ENCODE peak calls at places on chromosomes 4 and X, in six cellular contexts. T is endothelial cell, Z is lower leg skin, D is WTC11, E is AG04450, O is foreskin keratinocyte. S is an unnamed sample.

GRCh38 chr4:1413221-1413663 is 7.0 kb upstream of the NKX1-1 start:
- DNase-seq in T (no peak), Z (peak; percentile 82), D (no peak), E (no peak), O (no peak), S (no peak)

GRCh38 chr4:164943192-164943591 is 34.3 kb downstream of the TRIM61 start:
- DNase-seq in T (no peak), Z (no peak), D (no peak), E (no peak), O (no peak), S (no peak)

GRCh38 chrX:31223817-31224216 is 152.0 kb upstream of the FTHL17 start:
- DNase-seq in T (no peak), Z (no peak), D (no peak), E (no peak), O (peak; percentile 53), S (peak; percentile 28)

GRCh38 chr4:113031212-113031611 is 18.2 kb upstream of the ANK2 start:
- DNase-seq in T (no peak), Z (no peak), D (no peak), E (no peak), O (no peak), S (no peak)

GRCh38 chr4:137909910-137910309 is 332.2 kb downstream of the SLC7A11 start:
- DNase-seq in T (no peak), Z (no peak), D (peak; percentile 10), E (no peak), O (no peak), S (no peak)

GRCh38 chr4:74230902-74231499 is 73.1 kb downstream of the MTHFD2L start:
- DNase-seq in T (no peak), Z (no peak), D (no peak), E (no peak), O (peak; percentile 47), S (no peak)

GRCh38 chrX:140503714-140504351 is 1.0 kb downstream of the SOX3 start:
- DNase-seq in T (no peak), Z (no peak), D (peak; percentile 40), E (no peak), O (no peak), S (peak; percentile 15)

GRCh38 chrX:41148553-41148952 is 63.3 kb downstream of the USP9X start:
- DNase-seq in T (no peak), Z (no peak), D (no peak), E (peak; percentile 23), O (no peak), S (no peak)

DNA sequence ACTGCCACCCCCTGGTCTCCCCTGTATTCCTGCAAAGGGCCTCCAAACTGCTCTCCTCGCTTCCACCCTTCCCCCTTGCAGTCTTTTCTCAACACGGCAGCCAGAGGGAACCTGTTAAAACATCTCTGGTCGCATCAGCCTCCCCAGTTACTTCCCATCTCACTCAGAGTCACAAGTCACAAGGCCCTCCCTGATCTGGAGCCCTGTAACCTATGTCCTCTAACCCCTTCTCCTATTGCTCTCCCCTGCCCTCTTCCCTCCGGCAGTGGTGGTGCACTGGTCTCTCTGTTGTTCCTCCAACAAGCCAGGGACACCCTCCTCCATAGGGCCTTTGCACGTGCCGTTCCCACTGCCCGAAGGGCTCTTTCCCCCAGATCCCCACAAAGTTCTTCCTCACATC is 73.2 kb downstream of the SH3KBP1 start:
- DNase-seq in T (no peak), Z (no peak), D (peak; percentile 26), E (no peak), O (no peak), S (no peak)
- TF ChIP-seq CTCF in T (no peak), Z (no peak), D (no peak), E (no peak), O (no peak), S (no peak)

GRCh38 chr4:98094118-98094517 is 49.2 kb downstream of the STPG2 start:
- DNase-seq in T (no peak), Z (no peak), D (no peak), E (no peak), O (peak; percentile 43), S (no peak)

DNA sequence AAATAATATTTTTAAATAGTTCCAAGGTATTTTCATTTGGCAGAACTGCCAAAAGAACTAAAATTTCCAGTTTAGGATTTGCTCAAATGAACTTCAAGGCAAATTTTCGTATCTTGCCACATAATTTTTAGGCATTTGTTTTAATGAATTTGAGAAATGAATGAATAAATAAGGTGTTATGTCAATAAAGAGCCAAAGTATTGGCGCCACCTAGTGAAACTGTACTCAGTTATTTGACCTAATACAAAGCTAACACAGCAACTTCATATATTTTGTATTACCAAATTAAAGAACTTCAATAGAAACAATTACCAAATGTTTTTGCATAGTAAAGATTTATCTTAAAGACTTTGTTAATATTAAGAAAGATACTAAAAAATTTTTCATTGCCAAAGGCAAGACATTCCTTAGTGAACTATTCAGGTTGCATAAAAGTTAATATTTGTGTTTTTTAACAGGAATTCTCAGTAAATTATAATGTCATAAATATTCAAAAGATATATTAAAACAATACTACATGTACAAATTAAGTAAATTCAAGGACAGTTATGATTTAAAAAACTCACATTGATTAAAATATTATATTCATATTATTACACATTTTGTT is 50.3 kb downstream of the STPG2 start:
- DNase-seq in T (no peak), Z (no peak), D (no peak), E (no peak), O (no peak), S (no peak)
- TF ChIP-seq CTCF in T (peak; percentile 59), Z (no peak), D (peak; percentile 22), E (peak; percentile 70), O (peak; percentile 74), S (peak; percentile 17)

DNA sequence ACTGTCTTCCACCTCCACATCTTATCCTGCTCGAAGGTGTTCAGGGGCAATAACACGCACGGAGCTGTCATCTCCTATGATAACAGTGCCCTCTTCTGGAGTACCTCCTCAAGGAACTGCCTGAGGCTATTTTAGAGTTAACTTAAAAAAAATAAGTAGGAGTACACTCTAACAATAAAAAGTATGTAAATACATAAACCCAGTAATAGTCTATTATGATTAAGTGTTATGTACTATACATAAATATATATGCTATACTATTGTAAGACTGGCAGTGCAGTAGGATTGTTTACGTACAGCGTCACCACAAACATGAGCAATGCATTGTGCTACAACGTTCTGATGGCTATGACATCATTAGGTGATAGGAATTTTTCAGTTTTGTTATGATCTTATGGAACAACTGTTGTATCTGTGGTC is 34.5 kb upstream of the TLR2 start:
- DNase-seq in T (no peak), Z (no peak), D (peak; percentile 19), E (no peak), O (no peak), S (no peak)
- TF ChIP-seq CTCF in T (no peak), Z (no peak), D (no peak), E (peak; percentile 50), O (peak; percentile 67), S (no peak)

GRCh38 chrX:48802813-48803261 is 970 bp downstream of the HDAC6 start:
- DNase-seq in T (no peak), Z (no peak), D (no peak), E (no peak), O (no peak), S (no peak)

GRCh38 chrX:48802089-48802812 is 384 bp downstream of the HDAC6 start:
- DNase-seq in T (peak; percentile 65), Z (peak; percentile 96), D (peak; percentile 81), E (peak; percentile 23), O (peak; percentile 71), S (peak; percentile 75)

GRCh38 chrX:48801281-48802088 is at the start of gene HDAC6:
- DNase-seq in T (peak; percentile 86), Z (peak; percentile 98), D (peak; percentile 95), E (peak; percentile 97), O (peak; percentile 97), S (peak; percentile 91)

GRCh38 chrX:48800574-48801280 is 1.1 kb upstream of the HDAC6 start:
- DNase-seq in T (no peak), Z (peak; percentile 69), D (no peak), E (no peak), O (no peak), S (no peak)

DNA sequence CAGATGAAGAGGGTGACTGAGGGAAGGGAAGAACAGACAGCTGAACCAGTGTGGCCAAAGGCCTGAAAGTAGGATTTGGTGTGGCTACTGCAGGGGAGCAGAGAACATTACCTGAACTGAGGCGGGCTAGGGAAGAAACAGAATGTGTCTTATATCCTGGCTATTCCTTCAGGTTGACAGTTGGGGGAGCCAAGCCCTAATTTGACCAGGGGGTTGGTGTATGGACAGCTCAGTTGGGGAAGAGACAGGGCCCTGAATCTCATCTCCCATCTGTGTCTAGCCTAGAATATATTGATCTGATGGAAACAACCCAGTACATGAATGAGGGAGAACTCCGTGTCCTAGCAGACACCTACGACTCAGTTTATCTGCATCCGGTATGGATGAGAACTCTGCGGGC is 4.2 kb downstream of the HDAC6 start:
- DNase-seq in T (no peak), Z (no peak), D (no peak), E (no peak), O (no peak), S (no peak)
- TF ChIP-seq CTCF in T (no peak), Z (no peak), D (no peak), E (no peak), O (no peak), S (no peak)

GRCh38 chr4:8886625-8887406 is 15.2 kb upstream of the HMX1 start:
- DNase-seq in T (no peak), Z (no peak), D (no peak), E (no peak), O (no peak), S (no peak)
- TF ChIP-seq CTCF in T (peak; percentile 87), Z (no peak), D (peak; percentile 60), E (peak; percentile 19), O (peak; percentile 40), S (no peak)

GRCh38 chrX:78595901-78596502 is 63.1 kb downstream of the RTL3 start:
- DNase-seq in T (peak; percentile 4), Z (no peak), D (peak; percentile 37), E (no peak), O (no peak), S (no peak)
- TF ChIP-seq CTCF in T (no peak), Z (no peak), D (peak; percentile 25), E (no peak), O (peak; percentile 38), S (no peak)

GRCh38 chr4:54976682-54977081 is 148.7 kb downstream of the KDR start:
- DNase-seq in T (peak; percentile 15), Z (no peak), D (peak; percentile 66), E (no peak), O (no peak), S (no peak)
- TF ChIP-seq CTCF in T (no peak), Z (no peak), D (peak; percentile 11), E (no peak), O (no peak), S (no peak)

DNA sequence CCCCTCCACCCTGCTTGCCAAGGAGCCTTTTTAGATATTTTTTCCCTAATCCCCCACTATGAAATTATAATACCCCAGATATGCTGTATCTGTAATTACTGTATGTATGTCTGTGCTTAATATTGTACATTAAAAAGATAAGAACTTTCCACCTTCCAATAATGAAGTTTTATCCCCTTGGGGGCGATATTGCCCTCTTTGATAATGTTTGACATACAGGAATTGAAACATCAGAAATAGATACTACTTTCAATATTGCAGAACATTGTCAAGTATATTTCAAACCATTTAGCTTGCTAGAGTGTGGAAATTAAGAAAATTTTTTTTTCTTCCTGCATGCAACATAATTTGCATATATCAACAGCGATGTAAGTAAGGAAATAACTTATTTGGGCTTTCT is 58.9 kb downstream of the NAF1 start:
- DNase-seq in T (no peak), Z (no peak), D (no peak), E (no peak), O (no peak), S (peak; percentile 20)
- TF ChIP-seq CTCF in T (peak; percentile 15), Z (no peak), D (no peak), E (peak; percentile 50), O (peak; percentile 52), S (no peak)